ENCODE peak calls at places on chromosome 15, in nine cellular contexts. One of them, this sample, is unnamed.

GRCh38 chr15:66269326-66270090 is 16.0 kb upstream of the MEGF11 start:
- DNase-seq in activated CD4-positive, alpha-beta T cell treated with anti-CD3 and anti-CD28 coated beads, Interleukin-2, amount 50 U/mL, for 48 hours: no peak
- DNase-seq in ELF-1: peak; percentile 41
- DNase-seq in NCI-H748 treated with DMSO at 0.1 percent for 48 hours: no peak
- DNase-seq in central memory CD8-positive, alpha-beta T cell: no peak
- DNase-seq in activated T-cell treated with anti-CD3 and anti-CD28 coated beads for 1 hour: no peak
- DNase-seq in germinal center: no peak
- DNase-seq in PC-3: peak; percentile 82
- DNase-seq in colonic mucosa: peak; percentile 76
- DNase-seq in this sample: no peak

GRCh38 chr15:52078876-52079700 is 33.5 kb downstream of the BCL2L10 start:
- DNase-seq in NCI-H748 treated with DMSO at 0.1 percent for 48 hours: no peak
- DNase-seq in colonic mucosa: peak; percentile 93
- DNase-seq in central memory CD8-positive, alpha-beta T cell: peak; percentile 72
- DNase-seq in ELF-1: peak; percentile 72
- DNase-seq in activated CD4-positive, alpha-beta T cell treated with anti-CD3 and anti-CD28 coated beads, Interleukin-2, amount 50 U/mL, for 48 hours: peak; percentile 92
- DNase-seq in germinal center: peak; percentile 76
- DNase-seq in PC-3: peak; percentile 68
- DNase-seq in activated T-cell treated with anti-CD3 and anti-CD28 coated beads for 1 hour: peak; percentile 92
- DNase-seq in this sample: peak; percentile 95

GRCh38 chr15:58546635-58547627 is 115.1 kb downstream of the LIPC start:
- DNase-seq in central memory CD8-positive, alpha-beta T cell: no peak
- DNase-seq in germinal center: no peak
- DNase-seq in activated CD4-positive, alpha-beta T cell treated with anti-CD3 and anti-CD28 coated beads, Interleukin-2, amount 50 U/mL, for 48 hours: no peak
- DNase-seq in PC-3: peak; percentile 96
- DNase-seq in colonic mucosa: no peak
- DNase-seq in ELF-1: peak; percentile 43
- DNase-seq in NCI-H748 treated with DMSO at 0.1 percent for 48 hours: no peak
- DNase-seq in activated T-cell treated with anti-CD3 and anti-CD28 coated beads for 1 hour: no peak
- DNase-seq in this sample: no peak

GRCh38 chr15:58463815-58464697 is 32.3 kb downstream of the LIPC start:
- DNase-seq in ELF-1: no peak
- DNase-seq in PC-3: peak; percentile 48
- DNase-seq in activated CD4-positive, alpha-beta T cell treated with anti-CD3 and anti-CD28 coated beads, Interleukin-2, amount 50 U/mL, for 48 hours: no peak
- DNase-seq in central memory CD8-positive, alpha-beta T cell: no peak
- DNase-seq in NCI-H748 treated with DMSO at 0.1 percent for 48 hours: no peak
- DNase-seq in germinal center: no peak
- DNase-seq in colonic mucosa: no peak
- DNase-seq in activated T-cell treated with anti-CD3 and anti-CD28 coated beads for 1 hour: no peak
- DNase-seq in this sample: no peak

GRCh38 chr15:95550702-95551101 is 779.8 kb upstream of the NR2F2 start:
- DNase-seq in PC-3: no peak
- DNase-seq in activated CD4-positive, alpha-beta T cell treated with anti-CD3 and anti-CD28 coated beads, Interleukin-2, amount 50 U/mL, for 48 hours: no peak
- DNase-seq in activated T-cell treated with anti-CD3 and anti-CD28 coated beads for 1 hour: no peak
- DNase-seq in ELF-1: no peak
- DNase-seq in central memory CD8-positive, alpha-beta T cell: no peak
- DNase-seq in germinal center: no peak
- DNase-seq in colonic mucosa: no peak
- DNase-seq in NCI-H748 treated with DMSO at 0.1 percent for 48 hours: no peak
- DNase-seq in this sample: no peak

GRCh38 chr15:67030036-67030762 is 35.2 kb upstream of the SMAD3 start:
- DNase-seq in colonic mucosa: peak; percentile 53
- DNase-seq in central memory CD8-positive, alpha-beta T cell: no peak
- DNase-seq in germinal center: no peak
- DNase-seq in PC-3: no peak
- DNase-seq in activated T-cell treated with anti-CD3 and anti-CD28 coated beads for 1 hour: no peak
- DNase-seq in NCI-H748 treated with DMSO at 0.1 percent for 48 hours: peak; percentile 32
- DNase-seq in ELF-1: peak; percentile 82
- DNase-seq in activated CD4-positive, alpha-beta T cell treated with anti-CD3 and anti-CD28 coated beads, Interleukin-2, amount 50 U/mL, for 48 hours: no peak
- DNase-seq in this sample: no peak

GRCh38 chr15:63291507-63291906 is 14.1 kb downstream of the APH1B start:
- DNase-seq in activated CD4-positive, alpha-beta T cell treated with anti-CD3 and anti-CD28 coated beads, Interleukin-2, amount 50 U/mL, for 48 hours: no peak
- DNase-seq in PC-3: peak; percentile 33
- DNase-seq in ELF-1: no peak
- DNase-seq in activated T-cell treated with anti-CD3 and anti-CD28 coated beads for 1 hour: no peak
- DNase-seq in germinal center: no peak
- DNase-seq in colonic mucosa: no peak
- DNase-seq in NCI-H748 treated with DMSO at 0.1 percent for 48 hours: no peak
- DNase-seq in central memory CD8-positive, alpha-beta T cell: no peak
- DNase-seq in this sample: no peak

GRCh38 chr15:22845289-22845900 is 6.9 kb downstream of the NIPA2 start:
- DNase-seq in ELF-1: peak; percentile 54
- DNase-seq in colonic mucosa: no peak
- DNase-seq in germinal center: peak; percentile 32
- DNase-seq in central memory CD8-positive, alpha-beta T cell: no peak
- DNase-seq in activated T-cell treated with anti-CD3 and anti-CD28 coated beads for 1 hour: no peak
- DNase-seq in NCI-H748 treated with DMSO at 0.1 percent for 48 hours: no peak
- DNase-seq in PC-3: no peak
- DNase-seq in activated CD4-positive, alpha-beta T cell treated with anti-CD3 and anti-CD28 coated beads, Interleukin-2, amount 50 U/mL, for 48 hours: no peak
- DNase-seq in this sample: no peak

GRCh38 chr15:71844916-71845315 is 34.6 kb downstream of the NR2E3 start:
- DNase-seq in activated T-cell treated with anti-CD3 and anti-CD28 coated beads for 1 hour: no peak
- DNase-seq in activated CD4-positive, alpha-beta T cell treated with anti-CD3 and anti-CD28 coated beads, Interleukin-2, amount 50 U/mL, for 48 hours: no peak
- DNase-seq in PC-3: no peak
- DNase-seq in central memory CD8-positive, alpha-beta T cell: no peak
- DNase-seq in colonic mucosa: no peak
- DNase-seq in ELF-1: no peak
- DNase-seq in NCI-H748 treated with DMSO at 0.1 percent for 48 hours: no peak
- DNase-seq in germinal center: no peak
- DNase-seq in this sample: no peak

GRCh38 chr15:66045542-66045941 is 176.3 kb downstream of the RAB11A start:
- DNase-seq in PC-3: no peak
- DNase-seq in NCI-H748 treated with DMSO at 0.1 percent for 48 hours: no peak
- DNase-seq in germinal center: no peak
- DNase-seq in activated CD4-positive, alpha-beta T cell treated with anti-CD3 and anti-CD28 coated beads, Interleukin-2, amount 50 U/mL, for 48 hours: no peak
- DNase-seq in central memory CD8-positive, alpha-beta T cell: no peak
- DNase-seq in ELF-1: no peak
- DNase-seq in activated T-cell treated with anti-CD3 and anti-CD28 coated beads for 1 hour: no peak
- DNase-seq in colonic mucosa: no peak
- DNase-seq in this sample: no peak

GRCh38 chr15:48939686-48940085 is 24.0 kb downstream of the SHC4 start:
- DNase-seq in central memory CD8-positive, alpha-beta T cell: no peak
- DNase-seq in ELF-1: no peak
- DNase-seq in NCI-H748 treated with DMSO at 0.1 percent for 48 hours: no peak
- DNase-seq in germinal center: no peak
- DNase-seq in activated T-cell treated with anti-CD3 and anti-CD28 coated beads for 1 hour: no peak
- DNase-seq in colonic mucosa: no peak
- DNase-seq in PC-3: peak; percentile 89
- DNase-seq in activated CD4-positive, alpha-beta T cell treated with anti-CD3 and anti-CD28 coated beads, Interleukin-2, amount 50 U/mL, for 48 hours: no peak
- DNase-seq in this sample: no peak

GRCh38 chr15:76988874-76989780 is 5.8 kb upstream of the PSTPIP1 start:
- DNase-seq in ELF-1: peak; percentile 31
- DNase-seq in colonic mucosa: no peak
- DNase-seq in activated T-cell treated with anti-CD3 and anti-CD28 coated beads for 1 hour: no peak
- DNase-seq in germinal center: no peak
- DNase-seq in central memory CD8-positive, alpha-beta T cell: no peak
- DNase-seq in PC-3: no peak
- DNase-seq in NCI-H748 treated with DMSO at 0.1 percent for 48 hours: no peak
- DNase-seq in activated CD4-positive, alpha-beta T cell treated with anti-CD3 and anti-CD28 coated beads, Interleukin-2, amount 50 U/mL, for 48 hours: no peak
- DNase-seq in this sample: peak; percentile 59

GRCh38 chr15:65930134-65930533 is 60.8 kb downstream of the RAB11A start:
- DNase-seq in activated T-cell treated with anti-CD3 and anti-CD28 coated beads for 1 hour: no peak
- DNase-seq in colonic mucosa: no peak
- DNase-seq in activated CD4-positive, alpha-beta T cell treated with anti-CD3 and anti-CD28 coated beads, Interleukin-2, amount 50 U/mL, for 48 hours: no peak
- DNase-seq in NCI-H748 treated with DMSO at 0.1 percent for 48 hours: peak; percentile 4
- DNase-seq in germinal center: no peak
- DNase-seq in ELF-1: no peak
- DNase-seq in central memory CD8-positive, alpha-beta T cell: no peak
- DNase-seq in PC-3: no peak
- DNase-seq in this sample: no peak

GRCh38 chr15:71792521-71792920 is 17.8 kb upstream of the NR2E3 start:
- DNase-seq in colonic mucosa: no peak
- DNase-seq in activated T-cell treated with anti-CD3 and anti-CD28 coated beads for 1 hour: no peak
- DNase-seq in central memory CD8-positive, alpha-beta T cell: no peak
- DNase-seq in germinal center: no peak
- DNase-seq in activated CD4-positive, alpha-beta T cell treated with anti-CD3 and anti-CD28 coated beads, Interleukin-2, amount 50 U/mL, for 48 hours: no peak
- DNase-seq in PC-3: peak; percentile 70
- DNase-seq in ELF-1: no peak
- DNase-seq in NCI-H748 treated with DMSO at 0.1 percent for 48 hours: no peak
- DNase-seq in this sample: no peak

This sample was measured in activated CD8-positive, alpha-beta memory T cell treated with anti-CD3 and anti-CD28 coated beads, Interleukin-2, amount 50 U/mL, for 48 hours.